ENCODE peak calls at places on chromosomes 1 and 21, in eight cellular contexts. W, R, L, O, H, N, P and J are unnamed samples.

GRCh38 chr1:156090822-156091188 is 8.5 kb upstream of the MEX3A start:
- DNase-seq in R (peak; percentile 82), P (peak; percentile 86), W (peak; percentile 94), N (peak; percentile 87), L (peak; percentile 85), H (peak; percentile 84), O (peak; percentile 92), J (peak; percentile 94)

GRCh38 chr1:18091660-18092446 is 15.7 kb upstream of the IGSF21 start:
- DNase-seq in H (peak; percentile 36), O (no peak), N (no peak), P (no peak), W (no peak), L (no peak), R (no peak), J (no peak)

GRCh38 chr1:225597926-225598575 is 54.9 kb downstream of the ENAH start:
- DNase-seq in H (peak; percentile 55), R (no peak), L (no peak), W (no peak), N (no peak), P (no peak), O (no peak), J (no peak)

GRCh38 chr1:113662097-113662496 is 97.2 kb downstream of the PHTF1 start:
- DNase-seq in R (no peak), H (no peak), L (no peak), N (no peak), O (no peak), W (no peak), P (no peak), J (no peak)

GRCh38 chr1:115671176-115672062 is 29.6 kb downstream of the VANGL1 start:
- DNase-seq in O (no peak), N (no peak), H (peak; percentile 15), L (no peak), W (no peak), R (no peak), P (no peak), J (no peak)

GRCh38 chr1:111517464-111518225 is 14.2 kb upstream of the ADORA3 start:
- DNase-seq in P (no peak), W (no peak), O (no peak), H (no peak), R (no peak), N (no peak), L (no peak), J (peak; percentile 69)

GRCh38 chr1:161986328-161986727 is 37.3 kb downstream of the OLFML2B start:
- DNase-seq in R (no peak), H (no peak), O (no peak), L (peak; percentile 70), P (no peak), W (no peak), N (no peak), J (no peak)

GRCh38 chr1:159204071-159204790 is 444 bp upstream of the ACKR1 start:
- DNase-seq in P (no peak), H (no peak), R (no peak), N (no peak), W (no peak), O (no peak), L (no peak), J (no peak)

GRCh38 chr21:35169574-35169973 is 120.5 kb upstream of the RUNX1 start:
- DNase-seq in P (no peak), H (no peak), W (no peak), L (no peak), R (no peak), N (no peak), O (no peak), J (no peak)
- TF ChIP-seq CTCF in P (no peak), H (no peak), W (no peak), L (no peak), R (no peak), N (no peak), O (no peak), J (no peak)

GRCh38 chr1:30600258-30600657 is 123.1 kb downstream of the MATN1 start:
- DNase-seq in N (no peak), W (no peak), P (no peak), R (no peak), H (no peak), O (no peak), L (no peak), J (no peak)

GRCh38 chr1:30600706-30601105 is 122.7 kb downstream of the MATN1 start:
- DNase-seq in P (no peak), O (no peak), N (no peak), L (no peak), H (no peak), W (no peak), R (no peak), J (no peak)

GRCh38 chr1:30599721-30600120 is 123.7 kb downstream of the MATN1 start:
- DNase-seq in L (no peak), O (no peak), H (no peak), R (no peak), N (no peak), P (no peak), W (no peak), J (no peak)

GRCh38 chr1:30603081-30603858 is 120.1 kb downstream of the MATN1 start:
- DNase-seq in W (no peak), P (no peak), N (no peak), L (no peak), O (no peak), R (no peak), H (no peak), J (no peak)

DNA sequence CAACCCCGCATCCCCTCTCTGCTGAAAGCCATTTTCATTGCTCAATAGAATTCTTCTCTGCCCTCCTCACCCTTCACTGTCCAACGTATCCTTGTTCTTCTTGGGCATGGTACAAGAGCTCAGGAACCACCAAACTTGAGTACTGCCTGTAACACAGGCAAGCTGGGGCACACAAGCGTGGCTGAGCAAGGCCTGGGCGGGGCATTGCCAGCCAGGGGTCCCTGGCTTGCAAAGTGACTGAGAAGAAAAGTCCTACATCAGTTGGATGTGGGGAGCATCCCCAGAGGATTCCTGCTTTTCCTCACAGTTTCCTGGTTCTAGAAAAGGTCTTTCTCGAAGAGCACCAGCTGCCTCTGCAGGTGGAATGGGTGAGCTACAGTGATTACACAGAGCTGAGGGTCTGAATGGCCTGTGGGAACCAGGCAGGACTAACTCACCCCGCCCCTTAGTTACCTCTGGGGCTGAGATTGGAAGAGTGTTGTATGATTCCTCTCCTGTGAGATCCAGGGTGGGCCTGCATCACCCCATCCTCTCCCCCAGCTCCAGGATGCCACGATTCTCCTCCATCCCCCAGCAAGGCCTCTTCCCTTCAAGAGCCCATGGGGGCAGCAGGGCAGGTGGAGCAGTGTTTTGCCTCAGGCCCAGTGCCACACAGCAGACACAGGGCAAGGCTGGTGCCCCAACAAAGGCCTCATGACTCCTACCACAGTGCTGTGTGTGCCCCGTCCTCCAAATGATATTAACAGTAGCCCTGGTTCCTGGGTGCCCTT is 121.9 kb downstream of the MATN1 start:
- DNase-seq in H (no peak), P (no peak), N (no peak), W (no peak), O (no peak), R (no peak), L (no peak), J (no peak)
- TF ChIP-seq CTCF in H (no peak), P (no peak), N (no peak), W (no peak), O (peak; percentile 3), R (no peak), L (no peak), J (no peak)

GRCh38 chr1:160534823-160535605 is 12.0 kb upstream of the SLAMF6 start:
- DNase-seq in P (no peak), O (no peak), N (no peak), R (no peak), W (no peak), L (no peak), H (no peak), J (no peak)
- TF ChIP-seq CTCF in P (peak; percentile 0), O (no peak), N (no peak), R (no peak), W (no peak), L (no peak), H (no peak), J (peak; percentile 13)

DNA sequence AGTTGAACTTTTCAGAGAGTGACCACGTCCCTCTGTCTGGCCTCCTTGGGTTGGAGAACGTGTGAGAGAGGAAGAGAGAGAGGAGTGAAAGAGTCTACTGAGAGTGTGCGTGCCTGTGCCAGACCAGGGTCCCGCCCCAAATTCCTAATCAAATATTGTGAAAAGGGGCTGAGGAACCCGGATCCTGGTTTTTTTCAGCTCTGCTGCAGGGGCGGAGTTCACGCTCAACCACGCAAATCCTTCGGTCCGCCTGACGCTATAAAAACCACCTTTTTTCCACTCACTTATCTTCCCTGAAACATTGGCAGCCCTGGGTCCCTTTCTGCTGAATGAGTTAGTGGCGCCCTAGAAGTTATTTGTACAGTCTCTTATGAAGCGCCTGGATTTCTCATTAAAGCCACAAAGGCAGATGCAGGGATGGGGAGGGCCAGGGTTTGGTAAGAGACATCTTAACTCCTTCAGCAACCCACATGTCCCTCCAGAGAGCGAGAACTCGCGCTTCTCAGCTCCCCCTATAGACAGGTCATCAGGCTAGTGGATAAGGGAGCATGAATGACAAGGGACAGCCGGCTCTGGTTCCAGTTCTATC is at the start of gene FMOD:
- DNase-seq in R (peak; percentile 81), L (no peak), H (peak; percentile 28), W (no peak), P (peak; percentile 41), N (no peak), O (no peak), J (peak; percentile 32)
- TF ChIP-seq CTCF in R (peak; percentile 11), L (no peak), H (peak; percentile 16), W (no peak), P (peak; percentile 27), N (peak; percentile 19), O (peak; percentile 23), J (no peak)

DNA sequence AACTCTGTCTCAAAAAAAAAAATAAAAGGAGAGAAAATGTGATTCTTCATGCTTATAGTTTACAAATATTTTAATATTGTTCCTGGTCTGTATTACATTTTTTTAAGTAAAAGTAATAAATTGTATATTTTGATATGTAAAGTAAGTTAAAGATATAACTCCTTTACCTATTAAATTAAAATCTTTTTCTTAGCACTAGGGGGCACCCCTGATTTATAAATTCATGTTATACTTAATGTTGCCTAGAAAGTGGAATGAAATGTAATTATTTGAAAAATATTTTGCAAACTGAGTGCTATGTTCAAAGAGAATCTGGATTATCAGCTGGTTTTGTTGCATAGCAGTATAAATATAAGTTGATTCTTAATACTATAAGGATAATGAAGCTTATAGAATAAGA is 49.2 kb downstream of the RALGPS2 start:
- DNase-seq in R (no peak), P (no peak), L (no peak), W (no peak), H (peak; percentile 67), N (no peak), O (peak; percentile 2), J (no peak)
- TF ChIP-seq CTCF in R (peak; percentile 60), P (peak; percentile 20), L (peak; percentile 68), W (no peak), H (peak; percentile 17), N (peak; percentile 51), O (peak; percentile 20), J (no peak)

DNA sequence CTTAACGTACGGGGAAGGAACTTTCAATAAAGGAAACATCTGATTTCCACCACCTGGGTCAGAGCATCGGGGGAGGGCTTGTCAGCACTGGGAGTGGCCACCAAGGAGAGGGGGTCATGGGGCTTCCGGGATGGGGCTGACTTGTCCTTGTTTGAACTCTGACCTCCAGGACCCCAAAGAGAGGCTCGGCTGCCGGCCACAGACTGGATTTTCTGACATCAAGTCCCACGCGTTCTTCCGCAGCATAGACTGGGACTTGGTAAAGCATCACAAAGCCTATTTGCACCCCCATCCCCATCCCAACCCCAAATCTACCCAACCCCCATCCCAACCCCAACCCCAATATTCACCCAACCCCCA is 19.5 kb downstream of the FAAP20 start:
- DNase-seq in O (no peak), L (no peak), H (no peak), R (no peak), P (no peak), W (no peak), N (no peak), J (no peak)
- TF ChIP-seq CTCF in O (no peak), L (no peak), H (no peak), R (no peak), P (no peak), W (no peak), N (no peak), J (no peak)

GRCh38 chr1:2133039-2133878 is 61.3 kb downstream of the FAAP20 start:
- DNase-seq in L (peak; percentile 98), W (peak; percentile 99), P (peak; percentile 95), R (peak; percentile 98), N (peak; percentile 95), H (peak; percentile 99), O (peak; percentile 99), J (peak; percentile 98)
- TF ChIP-seq CTCF in L (no peak), W (no peak), P (no peak), R (no peak), N (no peak), H (no peak), O (no peak), J (no peak)